ENCODE peak calls at places on chromosomes 13 and 19, in four cellular contexts. E is ascending aorta, W is breast epithelium, Q is body of pancreas. F is an unnamed sample. For H3K36me3, the result is how much of the 10 kb centered on the place peaks cover.

GRCh38 chr13:79096099-79096498 is 310.0 kb downstream of the RBM26 start:
- DNase-seq in E (no peak), W (no peak), Q (no peak), F (no peak)

GRCh38 chr19:19385900-19386339 is 19.6 kb upstream of the GATAD2A start:
- DNase-seq in E (no peak), W (no peak), Q (no peak), F (no peak)

GRCh38 chr13:33355470-33355869 is 69.9 kb upstream of the STARD13 start:
- DNase-seq in E (no peak), W (no peak), Q (peak), F (no peak)

GRCh38 chr19:40365613-40366401 is 17.3 kb downstream of the PLD3 start:
- DNase-seq in E (no peak), W (peak), Q (peak), F (peak)

GRCh38 chr13:113074876-113075275 is 30.7 kb upstream of the F7 start:
- DNase-seq in E (no peak), W (no peak), Q (no peak), F (peak)

GRCh38 chr13:40428354-40428753 is 238.1 kb downstream of the FOXO1 start:
- DNase-seq in E (no peak), W (no peak), Q (no peak), F (no peak)

GRCh38 chr19:55216461-55217198 is 7.3 kb upstream of the PTPRH start:
- DNase-seq in E (peak), W (peak), Q (peak), F (peak)

GRCh38 chr19:16325161-16325527 is 518 bp downstream of the KLF2 start:
- DNase-seq in E (no peak), W (no peak), Q (no peak), F (peak)

GRCh38 chr13:27151798-27152599 is 19.6 kb downstream of the USP12 start:
- DNase-seq in E (no peak), W (no peak), Q (no peak), F (no peak)

GRCh38 chr13:98528663-98529064 is 48.2 kb downstream of the STK24 start:
- DNase-seq in E (no peak), W (no peak), Q (no peak), F (no peak)

GRCh38 chr13:26599885-26600284 is 42.4 kb downstream of the WASF3 start:
- DNase-seq in E (no peak), W (no peak), Q (no peak), F (no peak)

GRCh38 chr19:6061420-6062130 is 48.7 kb downstream of the RFX2 start:
- DNase-seq in E (peak), W (peak), Q (no peak), F (no peak)

GRCh38 chr19:6023085-6023682 is 45.2 kb upstream of the RANBP3 start:
- DNase-seq in E (no peak), W (no peak), Q (no peak), F (peak)

GRCh38 chr13:111568290-111568689 is 247.8 kb downstream of the TEX29 start:
- DNase-seq in E (no peak), W (no peak), Q (no peak), F (no peak)

GRCh38 chr19:12773571-12773970 is 1.8 kb downstream of the HOOK2 start:
- DNase-seq in E (peak), W (no peak), Q (no peak), F (no peak)

GRCh38 chr13:47588676-47589075 is 412.4 kb downstream of the SUCLA2 start:
- DNase-seq in E (no peak), W (no peak), Q (no peak), F (no peak)

GRCh38 chr13:28145049-28145448 is 6.7 kb downstream of the PAN3 start:
- DNase-seq in E (no peak), W (no peak), Q (peak), F (no peak)

GRCh38 chr19:55674459-55674840 is 576 bp upstream of the EPN1 start:
- DNase-seq in E (no peak), W (no peak), Q (no peak), F (no peak)

GRCh38 chr13:45674908-45675307 is 27.2 kb upstream of the CBY2 start:
- DNase-seq in E (no peak), W (peak), Q (no peak), F (no peak)

GRCh38 chr13:113083402-113084061 is 22.1 kb upstream of the F7 start:
- DNase-seq in E (no peak), W (peak), Q (no peak), F (peak)

GRCh38 chr13:34129422-34129821 is 311.5 kb downstream of the RFC3 start:
- DNase-seq in E (no peak), W (no peak), Q (no peak), F (no peak)

GRCh38 chr19:30719991-30720329 is 347.8 kb downstream of the ZNF536 start:
- DNase-seq in E (no peak), W (no peak), Q (peak), F (no peak)

GRCh38 chr19:4713384-4713951 is 10.2 kb downstream of the DPP9 start:
- DNase-seq in E (peak), W (peak), Q (peak), F (peak)

GRCh38 chr13:42883142-42883541 is 101.8 kb downstream of the FAM216B start:
- DNase-seq in E (no peak), W (no peak), Q (no peak), F (no peak)

GRCh38 chr13:85985791-85986190 is 186.6 kb upstream of the SLITRK6 start:
- DNase-seq in E (no peak), W (no peak), Q (no peak), F (no peak)

GRCh38 chr13:76852991-76853390 is 33.2 kb downstream of the KCTD12 start:
- DNase-seq in E (no peak), W (peak), Q (no peak), F (no peak)

GRCh38 chr13:59444210-59444857 is 719.4 kb downstream of the DIAPH3 start:
- DNase-seq in E (no peak), W (no peak), Q (no peak), F (no peak)

GRCh38 chr19:3146677-3147100 is 10.9 kb downstream of the GNA15 start:
- DNase-seq in E (no peak), W (no peak), Q (no peak), F (peak)

GRCh38 chr19:14023404-14024235 is 4.3 kb upstream of the RLN3 start:
- DNase-seq in E (no peak), W (no peak), Q (peak), F (no peak)

GRCh38 chr13:110466261-110466660 is 95.3 kb downstream of the RAB20 start:
- DNase-seq in E (no peak), W (no peak), Q (no peak), F (no peak)

GRCh38 chr19:47274891-47275865 is 493 bp downstream of the INAFM1 start:
- DNase-seq in E (peak), W (no peak), Q (peak), F (no peak)

GRCh38 chr19:21569497-21569870 is 64.1 kb downstream of the ZNF429 start:
- DNase-seq in E (peak), W (peak), Q (no peak), F (no peak)

GRCh38 chr19:18756896-18757295 is 34.2 kb downstream of the COMP start:
- DNase-seq in E (no peak), W (peak), Q (no peak), F (no peak)

GRCh38 chr19:23774156-23774971 is 15.7 kb upstream of the ZNF681 start:
- DNase-seq in E (no peak), W (no peak), Q (no peak), F (no peak)

DNA sequence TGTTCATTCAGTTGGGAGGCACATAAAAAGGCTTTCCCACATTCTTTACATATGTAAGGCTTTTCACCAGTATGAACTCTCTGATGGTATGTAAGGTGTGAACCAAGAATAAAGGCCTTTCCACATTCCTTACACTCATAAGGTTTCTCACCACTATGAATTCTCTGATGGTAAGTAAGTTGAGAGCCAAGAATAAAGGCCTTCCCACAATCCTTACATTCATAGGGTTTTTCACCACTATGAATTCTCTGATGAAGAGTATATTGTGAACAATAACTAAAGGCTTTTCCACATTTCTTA is 29.3 kb downstream of the ZNF571 start:
- DNase-seq in E (no peak), W (no peak), Q (no peak), F (no peak)
- H3K36me3 ChIP-seq in E (half or more), W (under half), Q (under half), F (under half)

GRCh38 chr13:30804474-30804873 is 69.1 kb downstream of the ALOX5AP start:
- DNase-seq in E (no peak), W (no peak), Q (no peak), F (no peak)
- H3K4me3 ChIP-seq in E (no peak), W (no peak), Q (no peak), F (no peak)

GRCh38 chr19:41860419-41861097 is 503 bp downstream of the RPS19 start:
- DNase-seq in E (no peak), W (no peak), Q (peak), F (no peak)
- H3K36me3 ChIP-seq in E (under half), W (under half), Q (under half), F (under half)

GRCh38 chr19:44758596-44758995 is 10.1 kb downstream of the BCL3 start:
- DNase-seq in E (no peak), W (no peak), Q (no peak), F (no peak)
- H3K4me3 ChIP-seq in E (peak), W (peak), Q (no peak), F (no peak)

GRCh38 chr19:881385-882071 is 11.5 kb downstream of the MED16 start:
- DNase-seq in E (no peak), W (no peak), Q (no peak), F (no peak)

GRCh38 chr19:884420-885211 is 8.4 kb downstream of the MED16 start:
- DNase-seq in E (no peak), W (no peak), Q (no peak), F (no peak)

GRCh38 chr19:885536-886224 is 7.3 kb downstream of the MED16 start:
- DNase-seq in E (no peak), W (no peak), Q (no peak), F (no peak)

GRCh38 chr19:883661-884211 is 9.3 kb downstream of the MED16 start:
- DNase-seq in E (no peak), W (no peak), Q (no peak), F (no peak)

GRCh38 chr19:882871-883497 is 10.0 kb downstream of the MED16 start:
- DNase-seq in E (no peak), W (no peak), Q (no peak), F (no peak)
- H3K36me3 ChIP-seq in E (half or more), W (under half), Q (under half), F (under half)

F was measured in mucosa of descending colon.